ENCODE peak calls at places on chromosomes 2 and 18, in nine cellular contexts. H, D, Y, B, F, N, P, C and X are unnamed samples.

GRCh38 chr2:64632855-64633819 is 20.6 kb downstream of the SERTAD2 start:
- DNase-seq in H (no peak), D (no peak), Y (no peak), B (no peak), F (no peak), N (no peak), P (no peak), C (no peak), X (no peak)

GRCh38 chr2:235844561-235844960 is 323.6 kb downstream of the GBX2 start:
- DNase-seq in H (no peak), D (no peak), Y (no peak), B (no peak), F (no peak), N (no peak), P (no peak), C (no peak), X (no peak)

GRCh38 chr2:148896116-148896515 is 21.1 kb downstream of the KIF5C start:
- DNase-seq in H (no peak), D (no peak), Y (no peak), B (peak; percentile 54), F (no peak), N (no peak), P (no peak), C (no peak), X (no peak)

GRCh38 chr2:207813221-207813916 is 43.7 kb upstream of the FZD5 start:
- DNase-seq in H (no peak), D (no peak), Y (no peak), B (no peak), F (peak; percentile 60), N (no peak), P (peak; percentile 40), C (no peak), X (no peak)

GRCh38 chr2:101999122-101999789 is 7.5 kb downstream of the IL1R2 start:
- DNase-seq in H (peak; percentile 42), D (no peak), Y (no peak), B (no peak), F (no peak), N (no peak), P (no peak), C (peak; percentile 10), X (no peak)

GRCh38 chr2:231667096-231667427 is 41.3 kb upstream of the PTMA start:
- DNase-seq in H (no peak), D (no peak), Y (no peak), B (no peak), F (no peak), N (no peak), P (no peak), C (no peak), X (no peak)

GRCh38 chr2:235098736-235099494 is 147.1 kb downstream of the SH3BP4 start:
- DNase-seq in H (no peak), D (no peak), Y (no peak), B (no peak), F (no peak), N (no peak), P (no peak), C (peak; percentile 30), X (no peak)

GRCh38 chr2:132517386-132517785 is 100.8 kb downstream of the GPR39 start:
- DNase-seq in H (no peak), D (no peak), Y (no peak), B (no peak), F (no peak), N (no peak), P (no peak), C (no peak), X (no peak)

GRCh38 chr2:140808816-140809215 is 1322.0 kb downstream of the LRP1B start:
- DNase-seq in H (no peak), D (no peak), Y (peak; percentile 18), B (no peak), F (no peak), N (no peak), P (no peak), C (peak; percentile 39), X (no peak)

GRCh38 chr18:75638597-75639467 is 211.3 kb upstream of the SMIM21 start:
- DNase-seq in H (peak; percentile 28), D (peak; percentile 26), Y (no peak), B (no peak), F (peak; percentile 55), N (no peak), P (peak; percentile 44), C (no peak), X (no peak)

GRCh38 chr2:68384485-68385107 is 19.5 kb downstream of the PLEK start:
- DNase-seq in H (no peak), D (no peak), Y (no peak), B (no peak), F (no peak), N (no peak), P (no peak), C (no peak), X (no peak)

GRCh38 chr2:47497843-47498460 is 95.0 kb downstream of the MSH2 start:
- DNase-seq in H (no peak), D (no peak), Y (no peak), B (no peak), F (no peak), N (no peak), P (no peak), C (no peak), X (no peak)

GRCh38 chr2:57181315-57182038 is 865.1 kb upstream of the VRK2 start:
- DNase-seq in H (no peak), D (no peak), Y (no peak), B (no peak), F (no peak), N (no peak), P (no peak), C (no peak), X (no peak)

GRCh38 chr2:241985986-241986329 is 116.4 kb downstream of the RTP5 start:
- DNase-seq in H (no peak), D (no peak), Y (no peak), B (no peak), F (no peak), N (no peak), P (no peak), C (no peak), X (no peak)

GRCh38 chr2:9123069-9123468 is 83.5 kb upstream of the ASAP2 start:
- DNase-seq in H (no peak), D (no peak), Y (no peak), B (no peak), F (no peak), N (no peak), P (no peak), C (no peak), X (no peak)

GRCh38 chr2:233485726-233486125 is 80.9 kb downstream of the USP40 start:
- DNase-seq in H (no peak), D (no peak), Y (no peak), B (no peak), F (no peak), N (no peak), P (no peak), C (no peak), X (no peak)

GRCh38 chr2:32863803-32864202 is 83.0 kb upstream of the LTBP1 start:
- DNase-seq in H (no peak), D (no peak), Y (no peak), B (no peak), F (no peak), N (no peak), P (no peak), C (no peak), X (no peak)

GRCh38 chr2:179233037-179233436 is 31.6 kb downstream of the SESTD1 start:
- DNase-seq in H (no peak), D (no peak), Y (no peak), B (no peak), F (no peak), N (no peak), P (no peak), C (no peak), X (no peak)

GRCh38 chr2:71299507-71299906 is 32.1 kb upstream of the ZNF638 start:
- DNase-seq in H (no peak), D (peak; percentile 21), Y (peak; percentile 39), B (no peak), F (peak; percentile 47), N (no peak), P (no peak), C (peak; percentile 56), X (no peak)

GRCh38 chr2:28054916-28055315 is 164.4 kb downstream of the BABAM2 start:
- DNase-seq in H (no peak), D (no peak), Y (no peak), B (no peak), F (no peak), N (no peak), P (no peak), C (no peak), X (no peak)

GRCh38 chr2:237689569-237690131 is 62.3 kb downstream of the LRRFIP1 start:
- DNase-seq in H (no peak), D (no peak), Y (no peak), B (no peak), F (no peak), N (no peak), P (no peak), C (no peak), X (no peak)

GRCh38 chr2:112644933-112645395 is 775 bp upstream of the SLC20A1 start:
- DNase-seq in H (no peak), D (no peak), Y (no peak), B (no peak), F (no peak), N (no peak), P (no peak), C (peak; percentile 85), X (no peak)

GRCh38 chr2:136246086-136246669 is 128.2 kb upstream of the CXCR4 start:
- DNase-seq in H (peak; percentile 89), D (no peak), Y (no peak), B (no peak), F (peak; percentile 60), N (no peak), P (no peak), C (peak; percentile 80), X (no peak)

GRCh38 chr2:217520361-217521010 is 482.3 kb downstream of the TNS1 start:
- DNase-seq in H (no peak), D (no peak), Y (no peak), B (no peak), F (no peak), N (no peak), P (no peak), C (no peak), X (no peak)

GRCh38 chr2:220744861-220745260 is 827.2 kb downstream of the EPHA4 start:
- DNase-seq in H (no peak), D (no peak), Y (no peak), B (no peak), F (no peak), N (no peak), P (no peak), C (no peak), X (no peak)

GRCh38 chr18:66196805-66197204 is 407.1 kb downstream of the CDH19 start:
- DNase-seq in H (no peak), D (no peak), Y (no peak), B (no peak), F (no peak), N (no peak), P (no peak), C (no peak), X (no peak)

GRCh38 chr18:8177330-8178016 is 431.8 kb upstream of the RAB12 start:
- DNase-seq in H (no peak), D (no peak), Y (peak; percentile 11), B (no peak), F (peak; percentile 18), N (no peak), P (peak; percentile 18), C (peak; percentile 44), X (no peak)

GRCh38 chr2:25341753-25342371 is at the start of gene DNMT3A:
- DNase-seq in H (peak; percentile 28), D (no peak), Y (peak; percentile 72), B (peak; percentile 40), F (peak; percentile 82), N (no peak), P (peak; percentile 76), C (peak; percentile 73), X (peak; percentile 15)